ENCODE peak calls at places on chromosomes 1 and 21, in six cellular contexts. C is GM23338, K is GM12878, P is HepG2, S is HCT116, X is K562. N is an unnamed sample.

GRCh38 chr1:52920791-52921291 is 699 bp downstream of the ECHDC2 start:
- DNase-seq in X (no peak), P (no peak), K (no peak), C (peak; percentile 67), S (no peak), N (no peak)

GRCh38 chr1:25683731-25684130 is 67.1 kb downstream of the MAN1C1 start:
- DNase-seq in K (no peak), S (no peak), P (no peak), X (no peak), C (no peak), N (no peak)

GRCh38 chr1:238892612-238893011 is 493.8 kb upstream of the CHRM3 start:
- DNase-seq in X (no peak), C (no peak), K (no peak), S (no peak), P (no peak), N (no peak)

GRCh38 chr1:167250482-167250881 is 29.8 kb downstream of the POU2F1 start:
- DNase-seq in K (no peak), C (no peak), X (no peak), P (no peak), S (no peak), N (no peak)

GRCh38 chr1:224482619-224483018 is 48.0 kb upstream of the WDR26 start:
- DNase-seq in S (no peak), C (no peak), K (no peak), X (no peak), P (no peak), N (no peak)

GRCh38 chr1:30144831-30145230 is 578.6 kb downstream of the MATN1 start:
- DNase-seq in K (no peak), S (no peak), P (no peak), C (no peak), X (no peak), N (no peak)

GRCh38 chr1:163163861-163164582 is 38.7 kb downstream of the RGS5 start:
- DNase-seq in S (no peak), P (no peak), X (no peak), K (no peak), C (no peak), N (no peak)

GRCh38 chr1:85132078-85132715 is 68.6 kb downstream of the SYDE2 start:
- DNase-seq in P (no peak), S (no peak), C (no peak), X (no peak), K (no peak), N (no peak)

GRCh38 chr1:116573388-116574100 is 2.7 kb upstream of the CD58 start:
- DNase-seq in C (no peak), K (no peak), X (peak; percentile 85), P (no peak), S (no peak), N (no peak)

GRCh38 chr1:114079596-114080190 is 74.0 kb downstream of the SYT6 start:
- DNase-seq in C (no peak), S (no peak), X (no peak), K (no peak), P (no peak), N (no peak)

GRCh38 chr1:94951056-94951455 is 24.1 kb upstream of the CNN3 start:
- DNase-seq in S (no peak), C (no peak), P (no peak), K (no peak), X (no peak), N (no peak)

GRCh38 chr21:43591468-43592050 is 67.7 kb downstream of the HSF2BP start:
- DNase-seq in P (peak; percentile 93), C (no peak), K (no peak), S (no peak), X (no peak), N (no peak)

GRCh38 chr1:31818204-31818603 is 2.4 kb upstream of the SPOCD1 start:
- DNase-seq in S (no peak), P (no peak), C (no peak), X (no peak), K (no peak), N (no peak)

GRCh38 chr1:39199593-39199992 is 4.9 kb upstream of the MACF1 start:
- DNase-seq in K (no peak), C (no peak), S (no peak), X (no peak), P (no peak), N (no peak)

GRCh38 chr21:26819944-26820343 is 25.3 kb downstream of the ADAMTS1 start:
- DNase-seq in P (no peak), X (no peak), K (no peak), C (no peak), S (no peak), N (no peak)

GRCh38 chr1:40712405-40712944 is 21.0 kb downstream of the NFYC start:
- DNase-seq in S (no peak), P (no peak), X (no peak), K (no peak), C (peak; percentile 24), N (no peak)

GRCh38 chr1:146012703-146013565 is 8.6 kb downstream of the HJV start:
- DNase-seq in C (peak; percentile 78), P (peak; percentile 63), X (peak; percentile 56), S (peak; percentile 83), K (no peak), N (peak; percentile 62)

GRCh38 chr1:51070011-51070410 is 32.0 kb upstream of the C1orf185 start:
- DNase-seq in X (no peak), P (no peak), S (no peak), C (no peak), K (no peak), N (no peak)

GRCh38 chr1:11180342-11180744 is 8.8 kb upstream of the ANGPTL7 start:
- DNase-seq in X (no peak), S (no peak), K (no peak), C (no peak), P (no peak), N (no peak)

GRCh38 chr1:186806477-186806876 is 22.3 kb upstream of the PLA2G4A start:
- DNase-seq in C (peak; percentile 63), K (no peak), X (no peak), S (peak; percentile 45), P (peak; percentile 5), N (no peak)

GRCh38 chr1:83860506-83861221 is 138.3 kb downstream of the TTLL7 start:
- DNase-seq in X (peak; percentile 61), K (no peak), P (peak; percentile 27), C (peak; percentile 87), S (peak; percentile 31), N (peak; percentile 54)

GRCh38 chr1:81702903-81703302 is 97.8 kb upstream of the ADGRL2 start:
- DNase-seq in P (no peak), C (no peak), K (no peak), X (no peak), S (no peak), N (no peak)

GRCh38 chr1:3695326-3696217 is 43.3 kb downstream of the TP73 start:
- DNase-seq in P (peak; percentile 10), C (peak; percentile 91), X (peak; percentile 83), K (no peak), S (no peak), N (no peak)

GRCh38 chr21:39852726-39853510 is 14.3 kb upstream of the PCP4 start:
- DNase-seq in X (no peak), S (no peak), C (no peak), K (no peak), P (no peak), N (no peak)

GRCh38 chr21:39851219-39851618 is 16.0 kb upstream of the PCP4 start:
- DNase-seq in K (no peak), S (no peak), X (no peak), P (no peak), C (no peak), N (no peak)

GRCh38 chr21:39850333-39850732 is 16.9 kb upstream of the PCP4 start:
- DNase-seq in X (no peak), K (no peak), S (no peak), P (no peak), C (no peak), N (no peak)

GRCh38 chr21:39852021-39852721 is 15.1 kb upstream of the PCP4 start:
- DNase-seq in K (no peak), P (no peak), X (no peak), C (no peak), S (no peak), N (no peak)

DNA sequence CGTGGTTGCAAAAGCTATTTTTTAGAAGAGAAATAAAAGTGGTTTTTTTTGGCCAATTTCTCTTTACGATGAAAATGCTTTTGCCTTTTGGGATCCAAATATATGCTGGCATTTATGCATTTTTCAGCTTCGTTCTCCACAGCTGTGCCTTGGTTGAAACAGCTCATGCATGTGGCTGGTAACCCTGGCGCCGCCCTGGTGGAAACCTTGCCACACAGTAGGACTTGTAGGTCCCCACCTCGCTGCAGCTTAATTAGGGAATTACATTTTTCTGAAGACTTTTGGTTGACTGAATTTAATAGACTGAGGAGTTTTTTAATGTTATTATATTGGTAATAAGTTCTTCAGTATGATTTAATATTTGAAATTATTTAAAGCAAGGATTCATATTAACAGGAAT is 12.7 kb upstream of the PCP4 start:
- DNase-seq in X (no peak), C (peak; percentile 29), P (no peak), K (no peak), S (no peak), N (no peak)
- TF ChIP-seq CTCF in X (no peak), C (peak; percentile 60), P (no peak), K (no peak), S (no peak), N (no peak)

GRCh38 chr1:222239130-222239529 is 308.8 kb downstream of the HHIPL2 start:
- DNase-seq in P (no peak), C (no peak), K (no peak), S (no peak), X (no peak), N (no peak)
- TF ChIP-seq POLR2AphosphoS5 in P (no peak), C (no peak), K (no peak), S (no peak), X (no peak), N (no peak)

DNA sequence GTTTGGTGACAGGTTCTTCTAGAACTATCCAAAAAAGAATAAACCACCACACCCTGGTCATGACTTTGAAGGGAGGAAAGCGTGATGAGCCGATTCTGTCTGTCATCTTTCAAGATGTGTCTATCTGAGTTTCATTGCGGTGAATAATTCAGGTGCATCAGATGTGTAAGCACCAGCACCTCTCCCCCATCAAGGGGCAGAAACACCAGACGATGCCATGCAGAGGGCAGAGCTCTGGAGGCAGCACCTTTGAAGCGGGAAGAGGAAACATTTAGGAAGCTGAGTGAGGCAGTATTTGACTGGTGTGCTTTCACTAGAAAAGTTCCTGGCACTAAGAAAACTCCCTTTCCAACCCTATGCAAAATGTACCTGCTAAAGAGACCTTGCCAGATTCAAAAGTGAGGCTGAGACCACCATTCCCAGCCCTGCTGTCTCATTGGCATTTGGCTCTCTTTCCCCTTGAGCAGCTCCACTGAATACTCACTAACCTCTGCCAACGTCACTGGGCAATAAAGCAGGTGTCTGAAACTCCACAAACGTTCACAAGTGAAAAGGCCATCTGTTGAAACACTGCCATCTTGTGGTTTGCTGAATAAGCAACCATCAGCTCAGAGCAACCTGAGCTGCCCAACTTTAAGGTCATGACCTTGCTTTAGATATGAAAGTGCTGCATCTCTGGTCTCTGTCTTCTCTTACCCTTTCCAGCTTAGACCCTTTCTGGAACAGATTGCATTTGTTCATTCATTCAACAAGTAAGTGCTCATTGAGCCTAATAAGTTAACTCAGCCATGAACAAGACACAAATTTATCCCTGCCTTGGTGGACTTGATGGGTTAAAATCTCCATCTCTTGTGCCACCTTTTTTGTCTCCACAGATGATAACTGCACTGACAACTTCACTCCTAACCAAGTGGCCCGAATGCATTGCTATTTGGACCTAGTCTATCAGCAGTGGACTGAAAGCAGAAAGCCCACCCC is 228.6 kb downstream of the PAPPA2 start:
- DNase-seq in K (peak; percentile 17), C (peak; percentile 82), X (peak; percentile 58), S (peak; percentile 47), P (peak; percentile 52), N (peak; percentile 22)
- TF ChIP-seq REST in K (no peak), C (no peak), X (no peak), S (no peak), P (no peak), N (no peak)

GRCh38 chr1:200388791-200389190 is 21.0 kb downstream of the ZNF281 start:
- DNase-seq in C (peak; percentile 30), K (no peak), P (no peak), S (no peak), X (no peak), N (no peak)

GRCh38 chr1:200392625-200393185 is 17.1 kb downstream of the ZNF281 start:
- DNase-seq in S (no peak), K (no peak), P (no peak), X (no peak), C (peak; percentile 55), N (no peak)
- TF ChIP-seq CTCF in S (no peak), K (no peak), P (no peak), X (no peak), C (no peak), N (no peak)

N was measured in HL-60.